ENCODE peak calls at places on chromosomes 12 and 14, in eight cellular contexts. F, P, U, S, T, M, K and R are unnamed samples.

GRCh38 chr12:106226884-106227640 is 20.8 kb downstream of the CKAP4 start:
- DNase-seq in U (no peak), S (peak; percentile 78), M (no peak), P (no peak), K (no peak), F (peak; percentile 82), T (no peak), R (peak; percentile 47)

GRCh38 chr12:122459211-122459610 is 36.7 kb upstream of the CLIP1 start:
- DNase-seq in P (no peak), F (no peak), T (no peak), U (no peak), M (no peak), S (no peak), K (no peak), R (no peak)

GRCh38 chr12:78018939-78019338 is 188.2 kb downstream of the NAV3 start:
- DNase-seq in S (peak; percentile 64), U (no peak), M (no peak), K (no peak), P (no peak), F (peak; percentile 29), T (no peak), R (no peak)

GRCh38 chr14:67665886-67666285 is 8.5 kb downstream of the VTI1B start:
- DNase-seq in M (no peak), U (no peak), F (peak; percentile 80), K (no peak), S (peak; percentile 51), P (no peak), T (no peak), R (no peak)

GRCh38 chr12:112419269-112420133 is 754 bp downstream of the PTPN11 start:
- DNase-seq in T (peak; percentile 79), U (no peak), K (peak; percentile 73), S (peak; percentile 89), F (peak; percentile 85), M (peak; percentile 73), P (peak; percentile 51), R (peak; percentile 64)

GRCh38 chr12:51683763-51684357 is 92.8 kb downstream of the SCN8A start:
- DNase-seq in P (no peak), U (no peak), F (peak; percentile 86), T (no peak), S (peak; percentile 74), M (no peak), K (no peak), R (no peak)

GRCh38 chr12:852864-853263 is 96.6 kb downstream of the RAD52 start:
- DNase-seq in U (no peak), S (no peak), M (no peak), T (no peak), P (no peak), K (no peak), F (no peak), R (no peak)

GRCh38 chr12:47299586-47299985 is 219.8 kb upstream of the AMIGO2 start:
- DNase-seq in T (no peak), P (no peak), F (no peak), S (no peak), K (no peak), M (no peak), U (no peak), R (no peak)

GRCh38 chr14:23483216-23483854 is 13.8 kb downstream of the NGDN start:
- DNase-seq in U (peak; percentile 12), F (no peak), S (peak; percentile 14), K (no peak), P (peak; percentile 63), T (no peak), M (no peak), R (peak; percentile 57)

GRCh38 chr14:85958069-85958468 is 428.1 kb downstream of the FLRT2 start:
- DNase-seq in U (no peak), T (no peak), S (no peak), M (no peak), F (no peak), K (no peak), P (no peak), R (no peak)

GRCh38 chr12:102992720-102993119 is 35.2 kb downstream of the ASCL1 start:
- DNase-seq in K (no peak), M (no peak), P (no peak), S (no peak), T (no peak), U (no peak), F (no peak), R (no peak)

GRCh38 chr14:100615736-100616695 is 28.8 kb upstream of the BEGAIN start:
- DNase-seq in P (no peak), T (no peak), M (no peak), K (no peak), S (no peak), F (no peak), U (no peak), R (no peak)

GRCh38 chr14:68043752-68044151 is 224.2 kb downstream of the RAD51B start:
- DNase-seq in S (no peak), M (no peak), T (no peak), P (no peak), K (no peak), F (no peak), U (no peak), R (no peak)

GRCh38 chr14:76486251-76486743 is 110.4 kb downstream of the ESRRB start:
- DNase-seq in T (no peak), P (peak; percentile 31), K (no peak), M (no peak), F (no peak), U (no peak), S (no peak), R (no peak)

GRCh38 chr14:76488551-76488950 is 112.6 kb downstream of the ESRRB start:
- DNase-seq in K (no peak), F (no peak), U (no peak), M (no peak), S (no peak), P (no peak), T (no peak), R (no peak)

GRCh38 chr14:76489667-76490066 is 113.7 kb downstream of the ESRRB start:
- DNase-seq in F (no peak), S (no peak), P (no peak), M (no peak), K (no peak), U (no peak), T (no peak), R (no peak)

GRCh38 chr14:76480426-76480825 is 104.5 kb downstream of the ESRRB start:
- DNase-seq in M (no peak), K (no peak), F (no peak), T (no peak), P (no peak), U (no peak), S (no peak), R (no peak)

DNA sequence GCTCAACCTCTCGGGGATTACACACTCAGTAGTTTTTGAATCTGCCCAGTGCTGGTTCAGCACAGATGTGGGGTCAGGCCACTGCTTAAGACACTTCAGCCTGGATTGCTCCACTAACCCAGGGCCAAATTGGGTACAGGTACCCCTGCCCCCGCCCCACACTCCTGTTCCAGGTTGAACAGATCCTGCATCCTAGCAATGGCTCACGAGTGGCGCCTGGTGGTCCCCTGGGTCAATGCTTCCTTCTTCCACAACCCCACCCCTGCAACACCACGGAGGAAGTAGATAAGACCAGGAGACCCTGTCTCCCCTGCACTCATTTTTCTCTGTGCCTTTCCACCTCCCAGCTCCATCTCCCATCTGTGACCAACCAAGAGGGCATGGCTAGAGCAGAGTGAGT is 108.4 kb downstream of the ESRRB start:
- DNase-seq in M (no peak), K (no peak), T (no peak), P (no peak), S (no peak), U (no peak), F (no peak), R (no peak)
- TF ChIP-seq CTCF in M (no peak), K (no peak), T (no peak), P (no peak), S (no peak), U (no peak), F (no peak), R (no peak)

GRCh38 chr14:36524220-36524837 is 4.3 kb upstream of the NKX2-1 start:
- DNase-seq in F (no peak), M (no peak), K (no peak), U (no peak), P (peak; percentile 39), S (no peak), T (no peak), R (no peak)
- TF ChIP-seq CTCF in F (no peak), M (no peak), K (no peak), U (peak; percentile 48), P (peak; percentile 36), S (no peak), T (peak; percentile 8), R (peak; percentile 50)

GRCh38 chr12:108306506-108306905 is 32.6 kb downstream of the CMKLR1 start:
- DNase-seq in U (no peak), P (no peak), F (no peak), S (no peak), T (no peak), M (no peak), K (no peak), R (no peak)

GRCh38 chr12:108306014-108306501 is 33.1 kb downstream of the CMKLR1 start:
- DNase-seq in T (peak; percentile 35), U (no peak), S (peak; percentile 38), M (no peak), P (no peak), F (peak; percentile 15), K (no peak), R (no peak)

GRCh38 chr12:108304633-108305032 is 34.5 kb downstream of the CMKLR1 start:
- DNase-seq in U (peak; percentile 19), S (no peak), K (no peak), M (no peak), P (no peak), F (no peak), T (no peak), R (no peak)

GRCh38 chr12:108307006-108307405 is 32.1 kb downstream of the CMKLR1 start:
- DNase-seq in F (peak; percentile 4), U (no peak), M (no peak), S (peak; percentile 32), T (no peak), K (no peak), P (no peak), R (no peak)

GRCh38 chr12:108305520-108305919 is 33.6 kb downstream of the CMKLR1 start:
- DNase-seq in T (peak; percentile 92), M (no peak), F (peak; percentile 71), K (peak; percentile 65), S (peak; percentile 76), P (no peak), U (no peak), R (peak; percentile 13)
- TF ChIP-seq CTCF in T (no peak), M (no peak), F (no peak), K (no peak), S (no peak), P (no peak), U (no peak), R (no peak)

DNA sequence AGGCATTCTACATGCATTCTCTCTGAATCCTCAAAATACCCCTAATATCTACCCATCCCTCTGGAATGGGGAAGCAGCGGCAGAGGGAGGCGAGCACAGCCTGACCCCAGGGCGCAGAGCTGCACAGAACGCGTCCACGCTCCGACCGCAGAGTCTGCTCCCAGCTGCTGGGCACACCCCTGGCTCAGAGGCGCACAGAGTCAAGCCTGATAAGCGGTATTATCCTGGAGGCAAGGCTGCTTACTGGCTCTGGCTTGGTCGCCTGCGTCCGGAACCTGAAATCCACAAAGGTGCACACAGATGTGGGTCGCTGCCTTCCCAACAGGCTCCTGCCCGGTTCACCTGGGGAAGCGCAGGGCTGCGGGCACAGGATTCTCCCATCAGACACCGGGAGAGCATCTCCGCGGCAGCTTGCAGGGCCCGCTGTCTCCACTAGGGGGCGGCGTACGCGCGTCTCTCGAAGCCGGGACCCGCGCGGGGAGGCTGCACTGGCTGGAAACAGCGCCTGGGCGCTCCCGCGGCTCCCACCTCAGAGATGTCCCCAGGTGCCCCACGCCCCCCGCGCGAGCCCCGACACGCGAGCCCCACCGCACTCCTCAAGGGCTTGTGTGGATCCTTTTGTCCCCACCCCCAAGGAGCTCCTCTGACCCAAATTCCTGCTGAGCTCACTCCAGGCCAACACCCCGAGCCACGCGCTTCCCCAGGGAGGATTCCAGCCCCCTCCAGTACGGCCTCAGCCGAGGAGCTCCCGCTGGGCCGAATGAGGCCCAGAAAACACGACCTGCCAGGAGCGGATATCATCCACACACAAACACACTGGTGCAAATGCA is 120.1 kb upstream of the FZD10 start:
- DNase-seq in T (peak; percentile 38), S (no peak), F (no peak), U (peak; percentile 85), K (peak; percentile 33), M (no peak), P (peak; percentile 96), R (no peak)
- TF ChIP-seq CTCF in T (peak; percentile 55), S (no peak), F (no peak), U (peak; percentile 99), K (peak; percentile 47), M (peak; percentile 29), P (peak; percentile 96), R (no peak)